ENCODE peak calls at places on chromosomes 16 and 17, in four cellular contexts. M is osteocyte, K is WTC11, W is heart right ventricle. P is an unnamed sample.

GRCh38 chr17:68600123-68600880 is 865 bp downstream of the FAM20A start:
- DNase-seq in K (peak; percentile 81), M (peak; percentile 82), W (peak; percentile 55), P (no peak)

GRCh38 chr17:49381793-49382192 is 19.7 kb upstream of the ZNF652 start:
- DNase-seq in W (no peak), M (no peak), K (no peak), P (no peak)

GRCh38 chr16:82192665-82193064 is 22.6 kb upstream of the MPHOSPH6 start:
- DNase-seq in K (no peak), M (no peak), W (no peak), P (no peak)

GRCh38 chr16:67391424-67392300 is 1.6 kb downstream of the TPPP3 start:
- DNase-seq in K (no peak), M (no peak), W (peak; percentile 44), P (no peak)

GRCh38 chr16:30499284-30499683 is 26.7 kb downstream of the ITGAL start:
- DNase-seq in W (no peak), K (no peak), M (no peak), P (no peak)

GRCh38 chr16:31148281-31148728 is 1.6 kb downstream of the PRSS36 start:
- DNase-seq in M (no peak), K (peak; percentile 77), W (no peak), P (no peak)

GRCh38 chr17:77645441-77646430 is 312.8 kb upstream of the TNRC6C start:
- DNase-seq in W (no peak), M (peak; percentile 76), K (no peak), P (peak; percentile 47)

GRCh38 chr17:33506889-33507650 is 214.0 kb upstream of the ASIC2 start:
- DNase-seq in M (no peak), W (no peak), K (no peak), P (no peak)

GRCh38 chr16:3641801-3642396 is 12.6 kb upstream of the DNASE1 start:
- DNase-seq in K (peak; percentile 6), W (no peak), M (peak; percentile 75), P (peak; percentile 84)

GRCh38 chr17:45784583-45785372 is 658 bp downstream of the CRHR1 start:
- DNase-seq in M (no peak), W (peak; percentile 20), K (peak; percentile 52), P (no peak)

GRCh38 chr16:8878523-8878911 is 3.6 kb upstream of the LITAFD start:
- DNase-seq in M (no peak), W (no peak), K (no peak), P (no peak)

GRCh38 chr16:8885674-8886592 is 3.8 kb downstream of the LITAFD start:
- DNase-seq in W (no peak), M (no peak), K (no peak), P (peak; percentile 73)

GRCh38 chr16:8882725-8883377 is 700 bp downstream of the LITAFD start:
- DNase-seq in K (no peak), M (no peak), W (no peak), P (peak; percentile 53)

GRCh38 chr16:8880839-8881510 is 1.2 kb upstream of the LITAFD start:
- DNase-seq in K (no peak), M (no peak), W (no peak), P (no peak)

GRCh38 chr16:8882041-8882617 is at the start of gene LITAFD:
- DNase-seq in K (no peak), M (no peak), W (no peak), P (no peak)
- TF ChIP-seq CTCF in K (no peak), M (no peak), W (no peak), P (no peak)

GRCh38 chr17:35214631-35215273 is 20.6 kb upstream of the SLC35G3 start:
- DNase-seq in M (no peak), K (no peak), W (no peak), P (no peak)
- TF ChIP-seq CTCF in M (no peak), K (no peak), W (no peak), P (no peak)

DNA sequence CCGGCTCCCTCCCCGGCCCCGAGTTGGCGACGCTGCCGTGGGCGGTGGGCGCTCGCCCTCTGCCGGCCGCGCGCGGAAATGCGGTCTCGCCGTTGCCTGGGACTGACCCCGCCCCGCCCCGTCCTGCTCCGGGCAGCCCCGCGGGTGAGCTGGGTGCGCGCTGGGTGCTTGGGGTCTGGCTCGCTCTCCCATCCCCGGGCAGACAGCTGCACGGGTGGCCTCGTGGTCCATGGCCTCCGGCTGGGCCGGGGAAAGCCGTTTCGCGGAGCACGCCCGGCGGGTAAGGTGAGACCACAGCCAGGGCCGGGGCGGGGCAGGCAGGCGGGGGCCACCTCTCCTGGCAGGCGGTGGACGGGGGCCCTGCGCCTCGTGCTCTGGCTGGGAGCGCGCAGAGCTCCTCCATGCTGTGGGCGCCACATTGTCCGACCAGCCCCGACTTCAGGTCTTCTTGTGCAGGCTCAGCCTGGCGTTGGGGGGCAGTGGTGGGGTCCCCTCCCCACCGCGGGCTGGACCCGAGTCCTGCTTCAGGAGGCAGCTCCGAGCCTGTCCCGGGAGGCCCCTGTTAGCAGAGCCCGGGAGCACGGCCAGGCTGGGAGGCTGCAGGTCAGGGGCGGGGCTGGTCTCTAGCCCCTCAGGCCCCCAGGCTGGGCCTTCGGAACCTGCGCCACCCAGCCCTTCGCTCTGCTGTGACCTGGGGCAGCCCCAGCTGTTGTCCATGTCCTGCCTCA is 7.0 kb upstream of the C1QTNF8 start:
- DNase-seq in M (no peak), K (peak; percentile 73), W (peak; percentile 73), P (no peak)
- TF ChIP-seq CTCF in M (peak; percentile 68), K (peak; percentile 82), W (peak; percentile 72), P (peak; percentile 79)

DNA sequence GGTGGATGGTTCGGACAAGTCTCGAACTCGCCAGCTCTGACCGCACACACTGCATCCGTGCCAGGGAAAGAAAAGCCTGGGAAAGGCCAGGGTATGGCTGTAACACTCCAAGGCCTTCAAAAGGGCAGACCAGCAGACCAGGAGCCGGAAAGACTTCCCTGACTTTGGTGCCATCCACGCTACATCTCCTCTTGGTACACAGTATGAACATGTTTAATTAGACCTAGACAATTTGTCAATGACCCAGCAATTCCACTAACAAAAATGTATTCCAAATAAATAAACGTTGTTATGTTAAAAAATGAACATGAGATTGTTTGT is 637 bp upstream of the HDAC5 start:
- DNase-seq in W (no peak), M (no peak), K (no peak), P (no peak)
- TF ChIP-seq CTCF in W (no peak), M (no peak), K (no peak), P (peak; percentile 46)

GRCh38 chr17:8576895-8577294 is 53.6 kb downstream of the MYH10 start:
- DNase-seq in W (no peak), K (no peak), M (no peak), P (no peak)

GRCh38 chr17:8574687-8575086 is 55.8 kb downstream of the MYH10 start:
- DNase-seq in M (no peak), W (no peak), K (no peak), P (no peak)

GRCh38 chr17:8577868-8578267 is 52.7 kb downstream of the MYH10 start:
- DNase-seq in K (no peak), M (no peak), W (no peak), P (no peak)

GRCh38 chr17:8572767-8573166 is 57.8 kb downstream of the MYH10 start:
- DNase-seq in K (no peak), M (no peak), W (no peak), P (no peak)
- TF ChIP-seq CTCF in K (no peak), M (peak; percentile 55), W (peak; percentile 38), P (peak; percentile 77)

GRCh38 chr17:491086-492014 is 138.7 kb upstream of the RPH3AL start:
- DNase-seq in W (peak; percentile 66), K (peak; percentile 58), M (peak; percentile 92), P (no peak)
- TF ChIP-seq CTCF in W (no peak), K (no peak), M (no peak), P (peak; percentile 30)

GRCh38 chr16:56269824-56270684 is 78.8 kb downstream of the GNAO1 start:
- DNase-seq in M (no peak), W (peak; percentile 30), K (peak; percentile 37), P (no peak)
- TF ChIP-seq CTCF in M (peak; percentile 41), W (peak; percentile 26), K (no peak), P (peak; percentile 64)

GRCh38 chr16:28521436-28521835 is 14.8 kb upstream of the IL27 start:
- DNase-seq in K (no peak), W (no peak), M (no peak), P (no peak)

GRCh38 chr16:28527985-28528384 is 10.8 kb downstream of the NUPR1 start:
- DNase-seq in M (no peak), W (no peak), K (no peak), P (no peak)

GRCh38 chr16:28522792-28523191 is 16.0 kb downstream of the NUPR1 start:
- DNase-seq in K (no peak), M (no peak), W (no peak), P (no peak)

GRCh38 chr16:28526201-28527099 is 12.3 kb downstream of the NUPR1 start:
- DNase-seq in W (no peak), M (no peak), K (no peak), P (no peak)

GRCh38 chr16:28524544-28525179 is 14.1 kb downstream of the NUPR1 start:
- DNase-seq in K (no peak), M (no peak), W (no peak), P (no peak)
- TF ChIP-seq CTCF in K (no peak), M (no peak), W (no peak), P (peak; percentile 14)

DNA sequence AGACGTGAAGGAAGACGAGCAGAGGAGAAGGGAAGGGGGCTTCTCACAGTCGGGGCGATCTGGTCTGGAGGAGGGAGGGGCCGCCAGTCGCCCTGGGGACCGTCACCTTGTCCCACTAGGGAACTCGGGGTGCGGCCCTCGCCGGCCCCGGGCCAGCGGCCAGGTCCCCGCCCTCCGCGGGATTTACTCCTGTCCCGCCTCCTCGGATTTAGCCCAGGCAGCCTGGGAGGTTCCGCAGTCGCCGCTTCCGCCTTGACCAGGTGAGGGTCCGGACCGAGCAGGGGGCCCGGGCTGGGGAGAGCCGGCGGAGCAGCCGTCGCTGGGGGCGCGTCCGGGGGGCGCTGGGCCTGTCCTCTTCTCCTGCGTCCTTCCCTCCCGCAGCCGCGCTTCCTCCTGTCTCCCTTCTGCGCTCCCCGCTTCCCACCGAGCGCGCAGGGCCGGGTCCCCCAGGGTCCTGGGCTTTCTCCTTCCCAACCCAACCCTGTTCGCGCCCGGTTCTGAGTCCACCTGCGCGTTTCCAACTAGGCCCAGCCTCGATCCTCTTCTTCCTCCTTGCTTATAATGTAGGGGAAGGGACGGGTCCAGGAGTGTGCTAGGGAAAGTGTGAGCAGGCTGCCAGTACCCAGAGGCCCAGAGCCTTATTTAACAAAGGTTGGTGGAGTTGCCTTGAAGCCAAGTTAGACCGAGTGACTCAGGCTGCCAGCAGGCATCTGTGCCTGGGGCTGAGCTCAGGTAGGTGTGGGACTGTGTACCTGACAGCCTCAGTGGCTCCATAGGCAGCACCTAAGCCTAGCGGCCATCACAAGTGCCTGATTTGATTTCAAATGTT is at the start of gene TNK1:
- DNase-seq in M (no peak), W (peak; percentile 57), K (peak; percentile 54), P (no peak)
- TF ChIP-seq CTCF in M (no peak), W (no peak), K (no peak), P (no peak)